ENCODE peak calls at places on chromosomes 16 and 17, in eight cellular contexts. One of them, this sample, is unnamed.
A peak's percentile ranks its signal among the peaks of the same experiment; 100 is the strongest.

GRCh38 chr16:35201151-35201550 is 1741.7 kb downstream of the TP53TG3F start:
- DNase-seq in tibial nerve: no peak
- DNase-seq in tibial artery: no peak
- DNase-seq in IMR-90: no peak
- DNase-seq in activated naive CD8-positive, alpha-beta T cell treated with anti-CD3 and anti-CD28 coated beads, Interleukin-2, amount 50 U/mL, for 16 hours: no peak
- DNase-seq in prostate gland: no peak
- DNase-seq in pulmonary artery endothelial cell: no peak
- DNase-seq in bronchial epithelial cell: no peak
- DNase-seq in this sample: no peak

GRCh38 chr16:56603589-56603988 is 4.8 kb upstream of the MT2A start:
- DNase-seq in bronchial epithelial cell: peak; percentile 47
- DNase-seq in tibial artery: no peak
- DNase-seq in activated naive CD8-positive, alpha-beta T cell treated with anti-CD3 and anti-CD28 coated beads, Interleukin-2, amount 50 U/mL, for 16 hours: no peak
- DNase-seq in tibial nerve: no peak
- DNase-seq in IMR-90: peak; percentile 53
- DNase-seq in pulmonary artery endothelial cell: no peak
- DNase-seq in prostate gland: peak; percentile 51
- DNase-seq in this sample: peak; percentile 62

GRCh38 chr17:72774251-72774650 is 318.2 kb downstream of the SLC39A11 start:
- DNase-seq in tibial artery: no peak
- DNase-seq in activated naive CD8-positive, alpha-beta T cell treated with anti-CD3 and anti-CD28 coated beads, Interleukin-2, amount 50 U/mL, for 16 hours: no peak
- DNase-seq in pulmonary artery endothelial cell: no peak
- DNase-seq in prostate gland: no peak
- DNase-seq in bronchial epithelial cell: no peak
- DNase-seq in IMR-90: no peak
- DNase-seq in tibial nerve: no peak
- DNase-seq in this sample: no peak

GRCh38 chr17:64940055-64940454 is 20.8 kb upstream of the LRRC37A3 start:
- DNase-seq in prostate gland: no peak
- DNase-seq in IMR-90: no peak
- DNase-seq in bronchial epithelial cell: peak; percentile 47
- DNase-seq in pulmonary artery endothelial cell: no peak
- DNase-seq in tibial nerve: no peak
- DNase-seq in activated naive CD8-positive, alpha-beta T cell treated with anti-CD3 and anti-CD28 coated beads, Interleukin-2, amount 50 U/mL, for 16 hours: no peak
- DNase-seq in tibial artery: no peak
- DNase-seq in this sample: no peak

GRCh38 chr17:38608648-38609047 is 2.9 kb upstream of the SRCIN1 start:
- DNase-seq in prostate gland: peak; percentile 65
- DNase-seq in tibial nerve: no peak
- DNase-seq in pulmonary artery endothelial cell: no peak
- DNase-seq in bronchial epithelial cell: peak; percentile 19
- DNase-seq in activated naive CD8-positive, alpha-beta T cell treated with anti-CD3 and anti-CD28 coated beads, Interleukin-2, amount 50 U/mL, for 16 hours: no peak
- DNase-seq in IMR-90: no peak
- DNase-seq in tibial artery: no peak
- DNase-seq in this sample: peak; percentile 76

GRCh38 chr17:3667366-3668278 is 756 bp downstream of the TAX1BP3 start:
- DNase-seq in prostate gland: peak; percentile 82
- DNase-seq in tibial artery: peak; percentile 94
- DNase-seq in bronchial epithelial cell: peak; percentile 80
- DNase-seq in tibial nerve: peak; percentile 66
- DNase-seq in activated naive CD8-positive, alpha-beta T cell treated with anti-CD3 and anti-CD28 coated beads, Interleukin-2, amount 50 U/mL, for 16 hours: no peak
- DNase-seq in IMR-90: peak; percentile 91
- DNase-seq in pulmonary artery endothelial cell: peak; percentile 78
- DNase-seq in this sample: peak; percentile 22

GRCh38 chr16:89502319-89502843 is 5.8 kb upstream of the SPG7 start:
- DNase-seq in prostate gland: peak; percentile 29
- DNase-seq in tibial artery: no peak
- DNase-seq in tibial nerve: no peak
- DNase-seq in bronchial epithelial cell: peak; percentile 83
- DNase-seq in pulmonary artery endothelial cell: no peak
- DNase-seq in activated naive CD8-positive, alpha-beta T cell treated with anti-CD3 and anti-CD28 coated beads, Interleukin-2, amount 50 U/mL, for 16 hours: no peak
- DNase-seq in IMR-90: no peak
- DNase-seq in this sample: no peak

GRCh38 chr17:32281011-32281451 is 15.4 kb downstream of the RHBDL3 start:
- DNase-seq in pulmonary artery endothelial cell: no peak
- DNase-seq in tibial artery: no peak
- DNase-seq in tibial nerve: peak; percentile 19
- DNase-seq in bronchial epithelial cell: no peak
- DNase-seq in IMR-90: no peak
- DNase-seq in activated naive CD8-positive, alpha-beta T cell treated with anti-CD3 and anti-CD28 coated beads, Interleukin-2, amount 50 U/mL, for 16 hours: no peak
- DNase-seq in prostate gland: peak; percentile 13
- DNase-seq in this sample: peak; percentile 93

GRCh38 chr17:79159471-79159870 is 84.8 kb downstream of the ENGASE start:
- DNase-seq in pulmonary artery endothelial cell: no peak
- DNase-seq in IMR-90: no peak
- DNase-seq in prostate gland: no peak
- DNase-seq in tibial artery: no peak
- DNase-seq in activated naive CD8-positive, alpha-beta T cell treated with anti-CD3 and anti-CD28 coated beads, Interleukin-2, amount 50 U/mL, for 16 hours: no peak
- DNase-seq in bronchial epithelial cell: no peak
- DNase-seq in tibial nerve: no peak
- DNase-seq in this sample: no peak

GRCh38 chr17:37361543-37361942 is 14.2 kb upstream of the C17orf78 start:
- DNase-seq in tibial artery: no peak
- DNase-seq in tibial nerve: no peak
- DNase-seq in bronchial epithelial cell: peak; percentile 99
- DNase-seq in pulmonary artery endothelial cell: no peak
- DNase-seq in activated naive CD8-positive, alpha-beta T cell treated with anti-CD3 and anti-CD28 coated beads, Interleukin-2, amount 50 U/mL, for 16 hours: no peak
- DNase-seq in IMR-90: no peak
- DNase-seq in prostate gland: peak; percentile 65
- DNase-seq in this sample: no peak

GRCh38 chr16:50671644-50672260 is 9.4 kb downstream of the SNX20 start:
- DNase-seq in prostate gland: no peak
- DNase-seq in activated naive CD8-positive, alpha-beta T cell treated with anti-CD3 and anti-CD28 coated beads, Interleukin-2, amount 50 U/mL, for 16 hours: no peak
- DNase-seq in pulmonary artery endothelial cell: no peak
- DNase-seq in tibial nerve: no peak
- DNase-seq in bronchial epithelial cell: peak; percentile 22
- DNase-seq in IMR-90: peak; percentile 16
- DNase-seq in tibial artery: no peak
- DNase-seq in this sample: no peak

GRCh38 chr17:27078296-27078695 is 215.6 kb upstream of the WSB1 start:
- DNase-seq in tibial artery: no peak
- DNase-seq in pulmonary artery endothelial cell: no peak
- DNase-seq in tibial nerve: no peak
- DNase-seq in IMR-90: no peak
- DNase-seq in bronchial epithelial cell: no peak
- DNase-seq in prostate gland: no peak
- DNase-seq in activated naive CD8-positive, alpha-beta T cell treated with anti-CD3 and anti-CD28 coated beads, Interleukin-2, amount 50 U/mL, for 16 hours: no peak
- DNase-seq in this sample: no peak

GRCh38 chr17:66910651-66911285 is 53.7 kb upstream of the CACNG4 start:
- DNase-seq in pulmonary artery endothelial cell: no peak
- DNase-seq in IMR-90: no peak
- DNase-seq in activated naive CD8-positive, alpha-beta T cell treated with anti-CD3 and anti-CD28 coated beads, Interleukin-2, amount 50 U/mL, for 16 hours: no peak
- DNase-seq in tibial nerve: no peak
- DNase-seq in tibial artery: no peak
- DNase-seq in prostate gland: no peak
- DNase-seq in bronchial epithelial cell: no peak
- DNase-seq in this sample: no peak

GRCh38 chr16:57091200-57091989 is 988 bp upstream of the CPNE2 start:
- DNase-seq in tibial artery: peak; percentile 80
- DNase-seq in pulmonary artery endothelial cell: no peak
- DNase-seq in activated naive CD8-positive, alpha-beta T cell treated with anti-CD3 and anti-CD28 coated beads, Interleukin-2, amount 50 U/mL, for 16 hours: no peak
- DNase-seq in prostate gland: no peak
- DNase-seq in bronchial epithelial cell: peak; percentile 41
- DNase-seq in IMR-90: peak; percentile 53
- DNase-seq in tibial nerve: peak; percentile 48
- DNase-seq in this sample: no peak

GRCh38 chr16:82700541-82701240 is 73.9 kb downstream of the CDH13 start:
- DNase-seq in prostate gland: no peak
- DNase-seq in bronchial epithelial cell: peak; percentile 39
- DNase-seq in tibial artery: no peak
- DNase-seq in tibial nerve: no peak
- DNase-seq in IMR-90: peak; percentile 78
- DNase-seq in pulmonary artery endothelial cell: peak; percentile 63
- DNase-seq in activated naive CD8-positive, alpha-beta T cell treated with anti-CD3 and anti-CD28 coated beads, Interleukin-2, amount 50 U/mL, for 16 hours: no peak
- DNase-seq in this sample: no peak

GRCh38 chr16:68328151-68328859 is 17.5 kb downstream of the PRMT7 start:
- DNase-seq in activated naive CD8-positive, alpha-beta T cell treated with anti-CD3 and anti-CD28 coated beads, Interleukin-2, amount 50 U/mL, for 16 hours: peak; percentile 68
- DNase-seq in pulmonary artery endothelial cell: peak; percentile 63
- DNase-seq in bronchial epithelial cell: peak; percentile 75
- DNase-seq in tibial nerve: peak; percentile 85
- DNase-seq in tibial artery: peak; percentile 85
- DNase-seq in IMR-90: peak; percentile 83
- DNase-seq in prostate gland: peak; percentile 76
- DNase-seq in this sample: peak; percentile 84

GRCh38 chr17:76529224-76529642 is 8.3 kb downstream of the CYGB start:
- DNase-seq in activated naive CD8-positive, alpha-beta T cell treated with anti-CD3 and anti-CD28 coated beads, Interleukin-2, amount 50 U/mL, for 16 hours: no peak
- DNase-seq in tibial artery: peak; percentile 94
- DNase-seq in pulmonary artery endothelial cell: no peak
- DNase-seq in IMR-90: peak; percentile 88
- DNase-seq in prostate gland: peak; percentile 67
- DNase-seq in tibial nerve: peak; percentile 87
- DNase-seq in bronchial epithelial cell: peak; percentile 62
- DNase-seq in this sample: no peak

GRCh38 chr17:31517524-31517923 is 126.0 kb downstream of the RAB11FIP4 start:
- DNase-seq in tibial artery: no peak
- DNase-seq in pulmonary artery endothelial cell: no peak
- DNase-seq in bronchial epithelial cell: no peak
- DNase-seq in prostate gland: no peak
- DNase-seq in IMR-90: no peak
- DNase-seq in tibial nerve: no peak
- DNase-seq in activated naive CD8-positive, alpha-beta T cell treated with anti-CD3 and anti-CD28 coated beads, Interleukin-2, amount 50 U/mL, for 16 hours: no peak
- DNase-seq in this sample: peak; percentile 26

GRCh38 chr16:30958164-30959083 is 870 bp downstream of the SETD1A start:
- DNase-seq in activated naive CD8-positive, alpha-beta T cell treated with anti-CD3 and anti-CD28 coated beads, Interleukin-2, amount 50 U/mL, for 16 hours: no peak
- DNase-seq in bronchial epithelial cell: no peak
- DNase-seq in prostate gland: no peak
- DNase-seq in IMR-90: peak; percentile 43
- DNase-seq in tibial nerve: no peak
- DNase-seq in pulmonary artery endothelial cell: no peak
- DNase-seq in tibial artery: no peak
- DNase-seq in this sample: peak; percentile 18

GRCh38 chr17:39081851-39082250 is 69.6 kb downstream of the PLXDC1 start:
- DNase-seq in prostate gland: no peak
- DNase-seq in tibial artery: no peak
- DNase-seq in pulmonary artery endothelial cell: no peak
- DNase-seq in activated naive CD8-positive, alpha-beta T cell treated with anti-CD3 and anti-CD28 coated beads, Interleukin-2, amount 50 U/mL, for 16 hours: no peak
- DNase-seq in bronchial epithelial cell: no peak
- DNase-seq in tibial nerve: no peak
- DNase-seq in IMR-90: no peak
- DNase-seq in this sample: no peak

GRCh38 chr17:47704116-47704515 is 10.2 kb downstream of the TBKBP1 start:
- DNase-seq in tibial artery: no peak
- DNase-seq in tibial nerve: no peak
- DNase-seq in activated naive CD8-positive, alpha-beta T cell treated with anti-CD3 and anti-CD28 coated beads, Interleukin-2, amount 50 U/mL, for 16 hours: no peak
- DNase-seq in bronchial epithelial cell: no peak
- DNase-seq in prostate gland: no peak
- DNase-seq in IMR-90: no peak
- DNase-seq in pulmonary artery endothelial cell: no peak
- DNase-seq in this sample: no peak

GRCh38 chr17:50950002-50950877 is 84.1 kb upstream of the TOB1 start:
- DNase-seq in IMR-90: peak; percentile 84
- DNase-seq in activated naive CD8-positive, alpha-beta T cell treated with anti-CD3 and anti-CD28 coated beads, Interleukin-2, amount 50 U/mL, for 16 hours: no peak
- DNase-seq in bronchial epithelial cell: peak; percentile 92
- DNase-seq in prostate gland: peak; percentile 67
- DNase-seq in tibial nerve: peak; percentile 72
- DNase-seq in tibial artery: peak; percentile 96
- DNase-seq in pulmonary artery endothelial cell: peak; percentile 13
- DNase-seq in this sample: peak; percentile 65

GRCh38 chr17:38730526-38731379 is 612 bp downstream of the CISD3 start:
- DNase-seq in activated naive CD8-positive, alpha-beta T cell treated with anti-CD3 and anti-CD28 coated beads, Interleukin-2, amount 50 U/mL, for 16 hours: no peak
- DNase-seq in tibial artery: peak; percentile 91
- DNase-seq in IMR-90: peak; percentile 42
- DNase-seq in prostate gland: no peak
- DNase-seq in pulmonary artery endothelial cell: no peak
- DNase-seq in tibial nerve: peak; percentile 52
- DNase-seq in bronchial epithelial cell: peak; percentile 46
- DNase-seq in this sample: peak; percentile 43

GRCh38 chr17:63775420-63775819 is 1.4 kb downstream of the DDX42 start:
- DNase-seq in IMR-90: no peak
- DNase-seq in prostate gland: no peak
- DNase-seq in bronchial epithelial cell: no peak
- DNase-seq in activated naive CD8-positive, alpha-beta T cell treated with anti-CD3 and anti-CD28 coated beads, Interleukin-2, amount 50 U/mL, for 16 hours: no peak
- DNase-seq in tibial nerve: no peak
- DNase-seq in pulmonary artery endothelial cell: no peak
- DNase-seq in tibial artery: no peak
- DNase-seq in this sample: no peak

GRCh38 chr16:80544326-80544725 is 3.5 kb downstream of the DYNLRB2 start:
- DNase-seq in prostate gland: no peak
- DNase-seq in bronchial epithelial cell: no peak
- DNase-seq in tibial nerve: no peak
- DNase-seq in activated naive CD8-positive, alpha-beta T cell treated with anti-CD3 and anti-CD28 coated beads, Interleukin-2, amount 50 U/mL, for 16 hours: no peak
- DNase-seq in tibial artery: no peak
- DNase-seq in IMR-90: no peak
- DNase-seq in pulmonary artery endothelial cell: no peak
- DNase-seq in this sample: no peak

GRCh38 chr16:49701867-49702494 is 153.9 kb downstream of the ZNF423 start:
- DNase-seq in bronchial epithelial cell: no peak
- DNase-seq in tibial nerve: peak; percentile 73
- DNase-seq in tibial artery: peak; percentile 84
- DNase-seq in IMR-90: no peak
- DNase-seq in activated naive CD8-positive, alpha-beta T cell treated with anti-CD3 and anti-CD28 coated beads, Interleukin-2, amount 50 U/mL, for 16 hours: no peak
- DNase-seq in prostate gland: peak; percentile 26
- DNase-seq in pulmonary artery endothelial cell: no peak
- DNase-seq in this sample: peak; percentile 98

GRCh38 chr17:80270836-80271235 is 10.2 kb downstream of the RNF213 start:
- DNase-seq in IMR-90: no peak
- DNase-seq in tibial artery: no peak
- DNase-seq in activated naive CD8-positive, alpha-beta T cell treated with anti-CD3 and anti-CD28 coated beads, Interleukin-2, amount 50 U/mL, for 16 hours: no peak
- DNase-seq in pulmonary artery endothelial cell: no peak
- DNase-seq in prostate gland: no peak
- DNase-seq in bronchial epithelial cell: no peak
- DNase-seq in tibial nerve: no peak
- DNase-seq in this sample: no peak

GRCh38 chr17:35799942-35800341 is 4.5 kb upstream of the MMP28 start:
- DNase-seq in pulmonary artery endothelial cell: no peak
- DNase-seq in activated naive CD8-positive, alpha-beta T cell treated with anti-CD3 and anti-CD28 coated beads, Interleukin-2, amount 50 U/mL, for 16 hours: no peak
- DNase-seq in tibial nerve: no peak
- DNase-seq in tibial artery: peak; percentile 90
- DNase-seq in prostate gland: peak; percentile 94
- DNase-seq in IMR-90: no peak
- DNase-seq in bronchial epithelial cell: peak; percentile 59
- DNase-seq in this sample: peak; percentile 9

GRCh38 chr16:31700530-31701388 is 172.8 kb upstream of the ZNF267 start:
- DNase-seq in tibial artery: no peak
- DNase-seq in pulmonary artery endothelial cell: no peak
- DNase-seq in bronchial epithelial cell: peak; percentile 75
- DNase-seq in tibial nerve: peak; percentile 80
- DNase-seq in IMR-90: peak; percentile 49
- DNase-seq in activated naive CD8-positive, alpha-beta T cell treated with anti-CD3 and anti-CD28 coated beads, Interleukin-2, amount 50 U/mL, for 16 hours: peak; percentile 88
- DNase-seq in prostate gland: peak; percentile 90
- DNase-seq in this sample: no peak

GRCh38 chr16:83098536-83098935 is 471.8 kb downstream of the CDH13 start:
- DNase-seq in pulmonary artery endothelial cell: no peak
- DNase-seq in tibial artery: no peak
- DNase-seq in activated naive CD8-positive, alpha-beta T cell treated with anti-CD3 and anti-CD28 coated beads, Interleukin-2, amount 50 U/mL, for 16 hours: no peak
- DNase-seq in tibial nerve: no peak
- DNase-seq in bronchial epithelial cell: no peak
- DNase-seq in prostate gland: no peak
- DNase-seq in IMR-90: no peak
- DNase-seq in this sample: no peak

GRCh38 chr16:82071421-82071820 is 36.4 kb downstream of the HSD17B2 start:
- DNase-seq in pulmonary artery endothelial cell: no peak
- DNase-seq in activated naive CD8-positive, alpha-beta T cell treated with anti-CD3 and anti-CD28 coated beads, Interleukin-2, amount 50 U/mL, for 16 hours: no peak
- DNase-seq in prostate gland: no peak
- DNase-seq in bronchial epithelial cell: peak; percentile 92
- DNase-seq in IMR-90: no peak
- DNase-seq in tibial artery: no peak
- DNase-seq in tibial nerve: no peak
- DNase-seq in this sample: no peak

GRCh38 chr16:69118994-69119393 is 13.4 kb downstream of the CHTF8 start:
- DNase-seq in activated naive CD8-positive, alpha-beta T cell treated with anti-CD3 and anti-CD28 coated beads, Interleukin-2, amount 50 U/mL, for 16 hours: no peak
- DNase-seq in prostate gland: no peak
- DNase-seq in tibial nerve: no peak
- DNase-seq in tibial artery: no peak
- DNase-seq in bronchial epithelial cell: no peak
- DNase-seq in pulmonary artery endothelial cell: no peak
- DNase-seq in IMR-90: no peak
- DNase-seq in this sample: no peak

GRCh38 chr17:49201481-49201927 is 8.9 kb downstream of the GNGT2 start:
- DNase-seq in tibial artery: no peak
- DNase-seq in bronchial epithelial cell: no peak
- DNase-seq in tibial nerve: no peak
- DNase-seq in IMR-90: peak; percentile 78
- DNase-seq in activated naive CD8-positive, alpha-beta T cell treated with anti-CD3 and anti-CD28 coated beads, Interleukin-2, amount 50 U/mL, for 16 hours: no peak
- DNase-seq in prostate gland: no peak
- DNase-seq in pulmonary artery endothelial cell: no peak
- DNase-seq in this sample: no peak

This sample was measured in COR-L47.